ENCODE peak calls at places on chromosomes 5 and 9, in eight cellular contexts. B is anterior cingulate cortex; H is fibroblast of lung; E is neural progenitor cell; Y is stromal cell of bone marrow; T is A172; G is stimulated activated CD4-positive, alpha-beta T cell treated with anti-CD3 and anti-CD28 coated beads, Interleukin-2, amount 100 ng/mL, for 24 hours; X is pancreas. V is an unnamed sample.

GRCh38 chr5:16508730-16509531 is 43.3 kb upstream of the ZNF622 start:
- DNase-seq in B (no peak), H (no peak), E (peak; percentile 31), Y (no peak), T (peak; percentile 85), G (no peak), X (peak; percentile 88), V (no peak)

GRCh38 chr5:110853267-110853666 is 114.5 kb downstream of the SLC25A46 start:
- DNase-seq in B (no peak), H (peak; percentile 44), E (no peak), Y (no peak), T (peak; percentile 4), G (no peak), X (no peak), V (no peak)

GRCh38 chr9:123525957-123526356 is 170.0 kb downstream of the CRB2 start:
- DNase-seq in B (no peak), H (no peak), E (no peak), Y (no peak), T (no peak), G (no peak), X (no peak), V (no peak)

GRCh38 chr5:125225424-125225823 is 479.0 kb upstream of the ZNF608 start:
- DNase-seq in B (no peak), H (no peak), E (no peak), Y (no peak), T (no peak), G (no peak), X (peak; percentile 49), V (no peak)

GRCh38 chr9:33436445-33436844 is 10.9 kb downstream of the AQP3 start:
- DNase-seq in B (no peak), H (no peak), E (peak; percentile 11), Y (no peak), T (no peak), G (no peak), X (no peak), V (no peak)

GRCh38 chr5:81542242-81542641 is 148.3 kb upstream of the ACOT12 start:
- DNase-seq in B (no peak), H (no peak), E (no peak), Y (no peak), T (no peak), G (no peak), X (no peak), V (no peak)

GRCh38 chr5:129046151-129046550 is 48.4 kb upstream of the ISOC1 start:
- DNase-seq in B (no peak), H (no peak), E (no peak), Y (no peak), T (no peak), G (no peak), X (no peak), V (no peak)

GRCh38 chr9:96478829-96479371 is 28.9 kb downstream of the HABP4 start:
- DNase-seq in B (no peak), H (peak; percentile 75), E (no peak), Y (no peak), T (no peak), G (peak; percentile 34), X (no peak), V (no peak)

GRCh38 chr5:179393078-179393477 is 47.8 kb upstream of the ADAMTS2 start:
- DNase-seq in B (no peak), H (peak; percentile 33), E (no peak), Y (peak; percentile 94), T (peak; percentile 49), G (no peak), X (no peak), V (no peak)

GRCh38 chr5:172870261-172870806 is 36.3 kb downstream of the ERGIC1 start:
- DNase-seq in B (no peak), H (peak; percentile 98), E (no peak), Y (peak; percentile 94), T (peak; percentile 94), G (no peak), X (no peak), V (no peak)

GRCh38 chr5:32277782-32278181 is 35.0 kb downstream of the MTMR12 start:
- DNase-seq in B (no peak), H (peak; percentile 40), E (no peak), Y (no peak), T (no peak), G (no peak), X (no peak), V (no peak)

GRCh38 chr5:115559524-115559923 is 14.9 kb upstream of the FEM1C start:
- DNase-seq in B (no peak), H (peak; percentile 72), E (no peak), Y (peak; percentile 21), T (peak; percentile 68), G (no peak), X (no peak), V (no peak)

GRCh38 chr5:133063965-133064364 is 12.2 kb downstream of the HSPA4 start:
- DNase-seq in B (no peak), H (peak; percentile 55), E (no peak), Y (no peak), T (no peak), G (no peak), X (no peak), V (no peak)

GRCh38 chr5:38944282-38944681 is 98.5 kb downstream of the OSMR start:
- DNase-seq in B (no peak), H (no peak), E (no peak), Y (no peak), T (no peak), G (no peak), X (no peak), V (no peak)

GRCh38 chr5:14806452-14806851 is 65.1 kb downstream of the ANKH start:
- DNase-seq in B (no peak), H (peak; percentile 73), E (no peak), Y (peak; percentile 96), T (peak; percentile 76), G (no peak), X (no peak), V (peak; percentile 96)

GRCh38 chr5:141877478-141878185 is 578 bp downstream of the PCDH1 start:
- DNase-seq in B (peak; percentile 54), H (no peak), E (peak; percentile 18), Y (no peak), T (no peak), G (peak; percentile 46), X (peak; percentile 82), V (no peak)

GRCh38 chr5:88792144-88792840 is 90.7 kb downstream of the MEF2C start:
- DNase-seq in B (no peak), H (peak; percentile 76), E (no peak), Y (no peak), T (no peak), G (no peak), X (no peak), V (no peak)

GRCh38 chr5:132498152-132498551 is 7.6 kb upstream of the IRF1 start:
- DNase-seq in B (no peak), H (peak; percentile 40), E (no peak), Y (peak; percentile 62), T (peak; percentile 91), G (no peak), X (peak; percentile 74), V (no peak)

GRCh38 chr5:117245130-117245529 is 670.5 kb upstream of the SEMA6A start:
- DNase-seq in B (no peak), H (no peak), E (no peak), Y (no peak), T (no peak), G (no peak), X (no peak), V (no peak)

GRCh38 chr9:78666818-78667429 is 370.0 kb downstream of the PSAT1 start:
- DNase-seq in B (no peak), H (peak; percentile 56), E (no peak), Y (no peak), T (peak; percentile 38), G (no peak), X (no peak), V (no peak)

GRCh38 chr5:118937393-118938061 is 50.8 kb downstream of the DTWD2 start:
- DNase-seq in B (no peak), H (no peak), E (peak; percentile 26), Y (no peak), T (no peak), G (no peak), X (no peak), V (no peak)

GRCh38 chr5:115452791-115453190 is 91.8 kb downstream of the FEM1C start:
- DNase-seq in B (no peak), H (peak; percentile 70), E (no peak), Y (no peak), T (no peak), G (no peak), X (no peak), V (no peak)

GRCh38 chr9:113568081-113568435 is 104.5 kb downstream of the RGS3 start:
- DNase-seq in B (no peak), H (no peak), E (no peak), Y (no peak), T (no peak), G (no peak), X (no peak), V (no peak)

GRCh38 chr9:123607987-123608565 is 252.1 kb downstream of the CRB2 start:
- DNase-seq in B (no peak), H (no peak), E (no peak), Y (no peak), T (no peak), G (no peak), X (no peak), V (no peak)

GRCh38 chr5:528625-529511 is 4.6 kb upstream of the SLC9A3 start:
- DNase-seq in B (no peak), H (no peak), E (no peak), Y (no peak), T (no peak), G (no peak), X (peak; percentile 39), V (no peak)

GRCh38 chr5:92222449-92222848 is 839.3 kb upstream of the ARRDC3 start:
- DNase-seq in B (no peak), H (no peak), E (peak; percentile 8), Y (no peak), T (peak; percentile 4), G (no peak), X (no peak), V (no peak)

GRCh38 chr5:78805-79149 is 13.2 kb upstream of the PLEKHG4B start:
- DNase-seq in B (no peak), H (no peak), E (no peak), Y (no peak), T (no peak), G (no peak), X (no peak), V (no peak)

GRCh38 chr5:102286465-102286864 is 9.6 kb downstream of the SLCO4C1 start:
- DNase-seq in B (no peak), H (no peak), E (no peak), Y (no peak), T (no peak), G (no peak), X (no peak), V (no peak)

GRCh38 chr5:42807722-42808447 is 3.8 kb downstream of the SELENOP start:
- DNase-seq in B (peak; percentile 12), H (peak; percentile 4), E (no peak), Y (no peak), T (no peak), G (no peak), X (no peak), V (no peak)

GRCh38 chr9:85115473-85115872 is 445.9 kb downstream of the NTRK2 start:
- DNase-seq in B (no peak), H (no peak), E (no peak), Y (no peak), T (no peak), G (no peak), X (no peak), V (no peak)

GRCh38 chr9:69122086-69122390 is 52.0 kb upstream of the TJP2 start:
- DNase-seq in B (peak; percentile 71), H (peak; percentile 62), E (peak; percentile 77), Y (no peak), T (peak; percentile 57), G (peak; percentile 50), X (peak; percentile 86), V (no peak)

GRCh38 chr5:87113848-87114247 is 153.8 kb upstream of the RASA1 start:
- DNase-seq in B (no peak), H (peak; percentile 97), E (no peak), Y (peak; percentile 72), T (peak; percentile 86), G (no peak), X (no peak), V (no peak)